ENCODE peak calls at places on chromosomes 11 and 22, in five cellular contexts. R is LNCaP clone FGC, T is brain microvascular endothelial cell, Y is cardiac fibroblast, P is choroid plexus epithelial cell. Z is an unnamed sample.

GRCh38 chr11:103047837-103048236 is 44.1 kb downstream of the DCUN1D5 start:
- DNase-seq in R (no peak), T (no peak), Y (no peak), P (peak), Z (no peak)

GRCh38 chr11:120912504-120912903 is 111.4 kb upstream of the TBCEL start:
- DNase-seq in R (peak), T (peak), Y (peak), P (peak), Z (peak)

GRCh38 chr22:37365950-37366349 is 61.3 kb downstream of the ELFN2 start:
- DNase-seq in R (no peak), T (no peak), Y (no peak), P (no peak), Z (no peak)

GRCh38 chr11:29129850-29130249 is 887.0 kb downstream of the KCNA4 start:
- DNase-seq in R (no peak), T (peak), Y (peak), P (peak), Z (peak)

GRCh38 chr11:27330633-27331270 is 32.3 kb downstream of the CCDC34 start:
- DNase-seq in R (no peak), T (no peak), Y (no peak), P (no peak), Z (no peak)

GRCh38 chr11:73170140-73170539 is 28.0 kb upstream of the FCHSD2 start:
- DNase-seq in R (no peak), T (no peak), Y (no peak), P (peak), Z (no peak)

GRCh38 chr11:36034572-36035331 is 90.9 kb downstream of the LDLRAD3 start:
- DNase-seq in R (peak), T (peak), Y (peak), P (peak), Z (no peak)

GRCh38 chr11:101553891-101554292 is 29.9 kb downstream of the TRPC6 start:
- DNase-seq in R (no peak), T (peak), Y (no peak), P (peak), Z (no peak)

GRCh38 chr22:32920032-32920628 is 118.6 kb downstream of the TIMP3 start:
- DNase-seq in R (no peak), T (no peak), Y (peak), P (peak), Z (peak)

GRCh38 chr11:6351782-6352181 is 31.5 kb upstream of the CAVIN3 start:
- DNase-seq in R (no peak), T (no peak), Y (no peak), P (no peak), Z (no peak)

GRCh38 chr11:117328414-117329010 is 858 bp downstream of the CEP164 start:
- DNase-seq in R (peak), T (peak), Y (peak), P (peak), Z (no peak)

GRCh38 chr11:66068923-66069714 is 953 bp upstream of the PACS1 start:
- DNase-seq in R (no peak), T (peak), Y (peak), P (peak), Z (peak)

GRCh38 chr22:30245985-30246901 is at the start of gene LIF:
- DNase-seq in R (no peak), T (peak), Y (peak), P (peak), Z (no peak)

GRCh38 chr22:20904980-20905355 is 12.2 kb upstream of the CRKL start:
- DNase-seq in R (no peak), T (no peak), Y (peak), P (no peak), Z (no peak)

GRCh38 chr22:26835929-26836528 is 178.6 kb downstream of the MIAT start:
- DNase-seq in R (no peak), T (peak), Y (peak), P (peak), Z (no peak)

GRCh38 chr11:68014157-68014965 is 4.2 kb downstream of the ALDH3B1 start:
- DNase-seq in R (no peak), T (peak), Y (peak), P (peak), Z (peak)

GRCh38 chr22:31652911-31653684 is 8.9 kb downstream of the PISD start:
- DNase-seq in R (peak), T (no peak), Y (no peak), P (no peak), Z (no peak)

GRCh38 chr11:69297926-69298777 is 4.2 kb downstream of the MYEOV start:
- DNase-seq in R (no peak), T (peak), Y (peak), P (peak), Z (no peak)

GRCh38 chr11:64698427-64698826 is 24.6 kb downstream of the NRXN2 start:
- DNase-seq in R (no peak), T (no peak), Y (no peak), P (no peak), Z (no peak)

GRCh38 chr11:102476812-102477211 is 24.2 kb upstream of the TMEM123 start:
- DNase-seq in R (peak), T (no peak), Y (peak), P (peak), Z (no peak)

GRCh38 chr11:128963744-128964340 is 21.2 kb upstream of the TP53AIP1 start:
- DNase-seq in R (no peak), T (no peak), Y (peak), P (no peak), Z (no peak)

GRCh38 chr11:133928628-133929059 is 28.1 kb downstream of the IGSF9B start:
- DNase-seq in R (peak), T (no peak), Y (peak), P (peak), Z (no peak)

GRCh38 chr22:26057731-26058130 is 111.5 kb upstream of the SEZ6L start:
- DNase-seq in R (no peak), T (no peak), Y (no peak), P (no peak), Z (no peak)

GRCh38 chr11:14345668-14346067 is 13.3 kb downstream of the RRAS2 start:
- DNase-seq in R (no peak), T (no peak), Y (no peak), P (no peak), Z (no peak)

GRCh38 chr11:57798905-57799559 is 37.4 kb downstream of the CTNND1 start:
- DNase-seq in R (peak), T (no peak), Y (peak), P (peak), Z (no peak)

GRCh38 chr11:69674267-69674885 is 777 bp downstream of the LTO1 start:
- DNase-seq in R (no peak), T (peak), Y (peak), P (peak), Z (peak)

GRCh38 chr11:8036986-8037385 is 44.0 kb upstream of the TUB start:
- DNase-seq in R (no peak), T (no peak), Y (no peak), P (no peak), Z (no peak)

GRCh38 chr22:28674121-28674563 is 5.5 kb downstream of the TTC28 start:
- DNase-seq in R (no peak), T (peak), Y (peak), P (peak), Z (no peak)

GRCh38 chr11:134202661-134203060 is 21.1 kb downstream of the NCAPD3 start:
- DNase-seq in R (no peak), T (no peak), Y (no peak), P (no peak), Z (no peak)

GRCh38 chr22:39528080-39528661 is 4.4 kb downstream of the RPS19BP1 start:
- DNase-seq in R (no peak), T (no peak), Y (no peak), P (no peak), Z (no peak)

GRCh38 chr22:39529487-39529851 is 3.1 kb downstream of the RPS19BP1 start:
- DNase-seq in R (no peak), T (no peak), Y (no peak), P (no peak), Z (no peak)

GRCh38 chr22:39527481-39527961 is 5.0 kb downstream of the RPS19BP1 start:
- DNase-seq in R (no peak), T (no peak), Y (no peak), P (peak), Z (no peak)

GRCh38 chr22:39530136-39530535 is 2.4 kb downstream of the RPS19BP1 start:
- DNase-seq in R (no peak), T (no peak), Y (no peak), P (no peak), Z (no peak)

DNA sequence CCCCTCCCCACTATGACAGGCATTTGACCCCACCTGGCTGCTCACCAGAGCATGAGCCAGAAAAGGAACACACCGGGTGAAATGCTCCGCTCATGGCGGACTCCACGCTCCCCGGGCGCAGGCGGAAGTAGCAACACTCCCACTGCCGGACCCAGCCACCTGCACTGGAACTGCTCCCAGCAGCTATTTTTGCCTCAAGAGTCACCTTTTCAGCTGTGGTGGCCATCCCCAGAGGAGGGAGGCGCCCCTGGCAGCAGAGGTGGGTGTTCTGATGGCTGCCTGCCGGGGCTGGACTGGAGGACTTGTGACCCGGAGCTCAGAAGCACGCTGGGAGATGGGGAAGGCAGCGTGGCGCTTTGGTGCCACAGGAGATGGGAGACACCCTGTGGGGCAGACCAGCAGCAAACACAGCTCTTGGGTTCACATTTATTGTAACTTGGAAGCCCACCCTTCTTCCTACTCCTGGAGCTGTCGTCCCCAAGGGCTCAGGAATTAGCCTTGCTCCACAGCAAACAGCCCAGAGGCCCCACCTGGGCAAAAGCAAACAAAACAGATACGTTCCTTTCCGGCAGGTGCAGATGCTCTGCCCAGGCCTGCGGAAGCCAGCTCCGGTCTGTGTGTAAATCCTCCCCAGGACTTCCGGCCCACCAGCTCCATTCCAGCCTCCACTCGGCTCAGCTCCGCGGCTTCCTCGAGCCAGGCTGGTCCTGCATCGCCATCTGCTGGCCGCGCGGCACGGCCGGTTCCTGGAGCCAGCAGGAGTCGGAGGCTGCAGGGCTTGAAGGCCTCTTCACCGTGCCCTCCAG is 3.7 kb downstream of the RPS19BP1 start:
- DNase-seq in R (peak), T (peak), Y (peak), P (peak), Z (peak)
- H3K4me3 ChIP-seq in R (peak), T (no peak), Y (no peak), P (peak), Z (no peak)

GRCh38 chr11:58928082-58928574 is 11.2 kb upstream of the GLYATL1 start:
- DNase-seq in R (no peak), T (no peak), Y (no peak), P (no peak), Z (no peak)
- H3K4me3 ChIP-seq in R (peak), T (no peak), Y (no peak), P (no peak), Z (no peak)

GRCh38 chr11:1854132-1854948 is 1.5 kb downstream of the LSP1 start:
- DNase-seq in R (no peak), T (no peak), Y (no peak), P (no peak), Z (no peak)

GRCh38 chr11:1852885-1853284 is at the start of gene LSP1:
- DNase-seq in R (no peak), T (no peak), Y (no peak), P (no peak), Z (no peak)

GRCh38 chr11:1854949-1855885 is 2.3 kb downstream of the LSP1 start:
- DNase-seq in R (no peak), T (no peak), Y (no peak), P (no peak), Z (no peak)

GRCh38 chr11:1852271-1852877 is 510 bp upstream of the LSP1 start:
- DNase-seq in R (no peak), T (no peak), Y (no peak), P (no peak), Z (no peak)

DNA sequence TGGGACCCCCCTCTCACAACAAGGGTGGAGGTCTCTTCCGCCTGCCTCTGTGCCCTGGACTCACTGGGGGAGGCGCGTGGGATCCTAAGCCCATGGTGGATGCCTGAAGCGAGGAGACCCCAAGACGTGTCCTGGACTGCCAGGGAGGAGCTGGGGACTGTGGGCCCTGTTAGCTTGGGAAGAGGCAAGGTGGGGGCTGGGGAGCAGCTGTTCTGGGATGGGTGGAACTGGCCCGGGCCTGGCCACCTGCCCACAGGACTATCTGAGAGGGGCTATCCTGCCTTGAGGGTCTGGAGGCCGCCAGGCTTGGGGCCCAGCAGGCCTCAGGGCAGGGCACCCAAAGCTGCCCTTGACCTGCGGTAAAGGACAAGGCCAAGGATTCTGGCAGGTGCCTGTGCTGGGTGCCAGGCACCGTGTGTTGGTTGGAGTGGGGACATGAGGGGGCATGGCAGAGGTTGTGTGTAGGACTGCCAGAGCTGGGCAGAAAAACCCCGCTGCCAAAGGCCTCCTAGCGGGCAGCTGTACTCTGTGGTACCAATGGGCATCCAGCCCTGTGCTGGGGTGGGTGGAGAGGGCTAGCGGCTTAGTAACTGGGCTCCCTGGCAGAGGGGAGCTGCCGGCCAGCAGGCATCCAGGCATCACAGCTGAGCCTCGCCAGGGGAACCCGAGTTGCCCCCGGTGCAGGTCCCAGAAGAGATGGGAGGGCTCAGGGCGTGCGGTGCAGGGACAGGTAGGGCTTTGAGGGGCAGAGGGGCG is 670 bp downstream of the LSP1 start:
- DNase-seq in R (no peak), T (no peak), Y (no peak), P (no peak), Z (no peak)
- H3K4me3 ChIP-seq in R (no peak), T (no peak), Y (no peak), P (no peak), Z (no peak)

DNA sequence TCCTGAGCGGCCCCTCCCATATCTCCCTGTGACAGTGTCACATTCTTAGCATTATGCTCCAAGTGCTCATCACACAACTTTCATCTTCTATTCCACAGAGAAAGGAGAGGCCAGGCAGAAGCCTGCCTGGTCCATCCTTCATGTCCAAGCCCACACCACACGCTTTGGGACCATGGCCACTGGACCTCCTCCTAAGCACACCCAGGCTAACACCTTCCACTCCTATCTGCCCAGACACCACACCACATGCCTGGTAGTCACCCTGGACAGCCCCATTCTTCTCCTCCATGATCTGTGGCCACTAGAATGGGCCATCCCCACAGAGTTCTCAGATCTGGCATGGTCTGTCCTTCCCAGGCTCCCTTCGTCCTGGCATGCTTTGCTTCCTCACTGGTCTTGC is 55.3 kb downstream of the HIRA start:
- DNase-seq in R (no peak), T (no peak), Y (no peak), P (no peak), Z (no peak)
- H3K4me3 ChIP-seq in R (no peak), T (no peak), Y (no peak), P (no peak), Z (no peak)

GRCh38 chr11:47186937-47187681 is 875 bp upstream of the PACSIN3 start:
- DNase-seq in R (no peak), T (peak), Y (peak), P (peak), Z (no peak)
- H3K4me3 ChIP-seq in R (peak), T (peak), Y (peak), P (peak), Z (peak)

DNA sequence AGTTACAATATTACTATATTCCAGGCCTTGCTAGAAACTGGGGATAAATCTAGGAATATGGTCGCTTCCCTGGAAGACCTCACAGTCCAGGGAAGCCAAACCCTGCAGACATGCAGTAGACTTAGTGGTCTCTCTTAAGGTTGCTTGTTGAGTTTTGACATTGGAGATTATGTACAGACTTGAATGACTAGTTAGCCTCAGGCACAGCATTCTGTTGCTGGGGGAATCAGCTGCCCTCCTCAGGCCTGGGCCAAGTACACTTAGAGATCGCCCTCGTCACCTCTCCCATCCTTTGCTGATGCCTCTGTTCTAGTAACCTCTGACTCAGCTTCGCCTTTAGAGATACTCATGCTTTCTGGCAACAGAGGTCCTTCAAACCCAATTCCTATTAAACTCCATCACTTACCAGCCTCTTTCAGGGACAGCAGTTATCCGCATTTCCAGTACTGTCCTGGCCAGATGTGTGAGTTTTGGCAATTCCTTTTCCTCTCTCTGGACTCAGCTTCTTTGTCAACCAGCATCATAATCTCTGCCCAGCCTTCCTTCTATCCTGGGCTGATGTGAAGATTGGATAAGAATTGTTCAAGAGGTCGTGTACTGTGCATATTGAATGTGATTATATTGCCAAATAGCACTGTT is 794 bp upstream of the ANAPC15 start:
- DNase-seq in R (no peak), T (no peak), Y (no peak), P (no peak), Z (no peak)
- H3K4me3 ChIP-seq in R (peak), T (peak), Y (peak), P (no peak), Z (peak)